ENCODE peak calls at places on chromosomes 12 and 14, in nine cellular contexts. N is WTC11, R is neural progenitor cell, S is heart left ventricle, I is cardiac muscle cell, W is GM12865, E is OCI-LY7, F is uterus, O is lung. J is an unnamed sample.

GRCh38 chr14:62443796-62444195 is 601.5 kb downstream of the KCNH5 start:
- DNase-seq in W (no peak), N (no peak), F (no peak), O (no peak), R (no peak), I (no peak), E (no peak), S (no peak), J (no peak)

GRCh38 chr14:69606816-69607215 is 4.6 kb upstream of the SUSD6 start:
- DNase-seq in W (no peak), E (no peak), R (no peak), F (no peak), S (no peak), I (no peak), O (no peak), N (no peak), J (no peak)

GRCh38 chr14:66701813-66702212 is 193.9 kb downstream of the GPHN start:
- DNase-seq in I (no peak), W (no peak), E (no peak), O (no peak), F (no peak), N (no peak), R (no peak), S (no peak), J (no peak)

GRCh38 chr14:53962954-53963490 is 6.4 kb upstream of the BMP4 start:
- DNase-seq in N (no peak), R (no peak), I (no peak), E (no peak), W (no peak), F (no peak), O (no peak), S (no peak), J (no peak)

GRCh38 chr12:2963154-2963759 is 4.1 kb downstream of the TEAD4 start:
- DNase-seq in R (peak), F (no peak), I (no peak), W (no peak), E (no peak), O (no peak), S (no peak), N (peak), J (no peak)

GRCh38 chr12:12533238-12533829 is 29.3 kb downstream of the DUSP16 start:
- DNase-seq in O (peak), R (no peak), E (no peak), S (peak), N (no peak), I (peak), F (no peak), W (no peak), J (no peak)

GRCh38 chr12:104603545-104603973 is 146.8 kb downstream of the CHST11 start:
- DNase-seq in W (no peak), E (no peak), O (no peak), I (no peak), N (no peak), S (no peak), F (no peak), R (no peak), J (no peak)

GRCh38 chr12:57837779-57838562 is 8.6 kb downstream of the CTDSP2 start:
- DNase-seq in N (peak), S (no peak), I (peak), E (peak), W (peak), O (peak), F (peak), R (peak), J (no peak)

GRCh38 chr12:6769003-6769389 is 2.8 kb downstream of the PTMS start:
- DNase-seq in N (peak), F (peak), W (no peak), E (no peak), I (peak), S (no peak), O (no peak), R (peak), J (no peak)

GRCh38 chr14:60722163-60722835 is 1.9 kb downstream of the SIX4 start:
- DNase-seq in F (peak), I (peak), O (peak), N (peak), S (peak), R (peak), E (peak), W (peak), J (peak)

GRCh38 chr12:1093166-1093751 is 102.2 kb downstream of the ERC1 start:
- DNase-seq in E (peak), O (no peak), W (peak), I (peak), N (no peak), F (no peak), R (peak), S (no peak), J (no peak)

GRCh38 chr12:31965090-31965489 is 5.9 kb downstream of the RESF1 start:
- DNase-seq in I (no peak), N (no peak), O (no peak), S (no peak), R (no peak), E (no peak), W (no peak), F (no peak), J (no peak)

GRCh38 chr14:69692542-69693053 is 74.3 kb upstream of the SRSF5 start:
- DNase-seq in S (no peak), W (no peak), I (no peak), E (no peak), O (no peak), R (no peak), N (no peak), F (no peak), J (no peak)

GRCh38 chr14:64928239-64929002 is 14.1 kb downstream of the GPX2 start:
- DNase-seq in S (no peak), F (no peak), R (no peak), O (no peak), E (peak), W (peak), N (no peak), I (no peak), J (no peak)

GRCh38 chr12:112096667-112097066 is 11.9 kb downstream of the NAA25 start:
- DNase-seq in F (no peak), N (no peak), W (peak), I (no peak), E (no peak), S (no peak), O (no peak), R (no peak), J (no peak)

GRCh38 chr14:95204705-95205104 is 47.4 kb upstream of the DICER1 start:
- DNase-seq in R (no peak), O (no peak), F (no peak), I (no peak), S (no peak), W (no peak), N (no peak), E (no peak), J (no peak)

GRCh38 chr12:110966081-110966760 is 45.8 kb upstream of the MYL2 start:
- DNase-seq in S (no peak), N (no peak), I (no peak), W (no peak), R (no peak), F (no peak), E (no peak), O (no peak), J (peak)

GRCh38 chr14:76096257-76096656 is 55.5 kb upstream of the GPATCH2L start:
- DNase-seq in E (no peak), S (no peak), I (no peak), O (no peak), R (no peak), F (no peak), N (no peak), W (no peak), J (no peak)

GRCh38 chr12:84637926-84638325 is 274.7 kb downstream of the SLC6A15 start:
- DNase-seq in S (no peak), I (no peak), F (no peak), O (no peak), W (no peak), R (no peak), N (no peak), E (no peak), J (no peak)

GRCh38 chr14:33959692-33960151 is 8.8 kb upstream of the EGLN3 start:
- DNase-seq in O (no peak), N (peak), F (no peak), R (peak), E (no peak), W (no peak), I (peak), S (no peak), J (no peak)

GRCh38 chr14:51581017-51581881 is 70.5 kb upstream of the FRMD6 start:
- DNase-seq in E (no peak), I (no peak), R (no peak), S (no peak), N (no peak), W (no peak), F (no peak), O (no peak), J (no peak)

GRCh38 chr12:51852404-51853137 is 4.1 kb upstream of the FIGNL2 start:
- DNase-seq in I (no peak), F (no peak), S (no peak), O (no peak), W (no peak), E (no peak), N (no peak), R (no peak), J (no peak)

GRCh38 chr12:53600490-53601295 is 25.5 kb downstream of the ATF7 start:
- DNase-seq in R (no peak), O (no peak), I (no peak), N (no peak), F (no peak), W (no peak), S (no peak), E (peak), J (no peak)

GRCh38 chr12:53596920-53597363 is 29.2 kb downstream of the ATF7 start:
- DNase-seq in I (peak), O (no peak), R (peak), E (no peak), F (no peak), S (no peak), N (no peak), W (no peak), J (no peak)

GRCh38 chr12:53601296-53601847 is 24.8 kb downstream of the ATF7 start:
- DNase-seq in S (no peak), O (no peak), R (no peak), N (no peak), E (peak), W (no peak), F (no peak), I (no peak), J (no peak)

GRCh38 chr12:53602176-53602942 is 23.8 kb downstream of the ATF7 start:
- DNase-seq in N (no peak), O (no peak), E (no peak), I (no peak), W (no peak), S (no peak), R (no peak), F (no peak), J (no peak)

GRCh38 chr12:53599579-53599978 is 26.6 kb downstream of the ATF7 start:
- DNase-seq in I (no peak), F (no peak), O (no peak), W (no peak), S (no peak), R (no peak), E (no peak), N (no peak), J (no peak)
- TF ChIP-seq CTCF in I (peak), F (no peak), O (no peak), W (no peak), S (no peak), R (no peak), E (peak), N (no peak), J (peak)

GRCh38 chr14:91387135-91387849 is 30.3 kb downstream of the CCDC88C start:
- DNase-seq in E (no peak), S (no peak), F (no peak), O (no peak), R (no peak), W (no peak), N (no peak), I (peak), J (no peak)
- TF ChIP-seq CTCF in E (no peak), S (no peak), F (no peak), O (no peak), R (no peak), W (no peak), N (no peak), I (no peak), J (no peak)

DNA sequence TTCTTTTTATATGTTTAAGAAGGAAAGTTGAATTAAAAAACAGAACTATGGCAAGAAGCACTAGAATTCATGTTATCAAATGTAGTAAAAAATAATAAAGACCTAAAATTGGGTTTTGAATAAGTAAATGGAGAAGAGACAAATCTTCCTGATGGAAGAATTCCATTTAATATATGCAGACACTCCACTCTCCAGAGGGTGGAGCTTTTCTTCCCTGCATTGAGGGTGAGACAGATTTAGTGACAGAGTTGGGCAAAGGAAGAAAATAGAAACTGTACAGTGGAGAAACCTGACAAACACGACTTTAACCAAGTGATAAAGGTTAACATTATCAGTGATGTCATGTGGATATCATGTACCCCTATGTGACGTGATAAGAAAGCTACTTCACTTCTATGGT is 217.6 kb downstream of the PRKD1 start:
- DNase-seq in S (no peak), E (no peak), R (peak), O (no peak), N (no peak), W (no peak), I (peak), F (no peak), J (no peak)
- TF ChIP-seq CTCF in S (peak), E (no peak), R (peak), O (no peak), N (no peak), W (no peak), I (peak), F (no peak), J (peak)

GRCh38 chr12:108060910-108061309 is 68.2 kb upstream of the WSCD2 start:
- DNase-seq in F (no peak), S (no peak), O (no peak), E (no peak), R (no peak), I (no peak), W (peak), N (no peak), J (no peak)

GRCh38 chr12:108065061-108065460 is 64.0 kb upstream of the WSCD2 start:
- DNase-seq in R (no peak), S (no peak), W (no peak), I (no peak), F (no peak), N (no peak), O (no peak), E (no peak), J (no peak)

GRCh38 chr12:108060054-108060453 is 69.0 kb upstream of the WSCD2 start:
- DNase-seq in N (no peak), W (no peak), E (no peak), O (no peak), R (no peak), F (no peak), S (no peak), I (no peak), J (no peak)

GRCh38 chr12:108066583-108067234 is 62.4 kb upstream of the WSCD2 start:
- DNase-seq in O (no peak), F (no peak), N (no peak), E (no peak), I (no peak), W (no peak), R (no peak), S (no peak), J (no peak)

GRCh38 chr12:108063192-108063591 is 65.9 kb upstream of the WSCD2 start:
- DNase-seq in F (no peak), R (peak), O (no peak), N (no peak), E (peak), W (peak), S (no peak), I (peak), J (no peak)
- TF ChIP-seq CTCF in F (no peak), R (peak), O (no peak), N (peak), E (peak), W (peak), S (peak), I (peak), J (peak)

DNA sequence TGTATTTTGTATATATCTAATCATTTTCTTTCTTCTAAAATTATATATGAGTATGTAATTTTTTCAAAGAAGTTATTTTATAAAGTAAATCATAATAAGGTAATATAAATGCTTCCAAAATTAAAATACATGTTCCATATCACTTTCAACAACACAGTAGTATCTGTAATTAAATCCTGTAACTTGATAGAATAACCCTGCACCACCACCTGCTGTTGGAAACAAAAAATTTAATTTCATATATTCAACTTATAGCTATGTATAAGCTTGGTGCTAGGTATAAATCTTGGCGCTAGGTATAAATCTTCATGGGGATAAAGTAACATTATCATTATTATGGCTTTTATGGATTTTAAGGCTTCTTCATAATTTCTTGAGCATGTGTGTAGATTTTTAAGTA is 149.7 kb upstream of the DCN start:
- DNase-seq in I (no peak), O (no peak), E (no peak), N (no peak), F (no peak), W (no peak), S (no peak), R (no peak), J (no peak)
- TF ChIP-seq CTCF in I (no peak), O (no peak), E (no peak), N (no peak), F (peak), W (no peak), S (no peak), R (no peak), J (peak)

GRCh38 chr12:60106207-60106606 is 510.4 kb downstream of the SLC16A7 start:
- DNase-seq in O (no peak), N (no peak), I (no peak), W (no peak), S (no peak), R (no peak), F (no peak), E (no peak), J (no peak)
- TF ChIP-seq CTCF in O (no peak), N (no peak), I (peak), W (no peak), S (no peak), R (peak), F (no peak), E (no peak), J (peak)

GRCh38 chr14:55245657-55246268 is 25.5 kb upstream of the FBXO34 start:
- DNase-seq in N (no peak), F (no peak), I (peak), W (peak), E (peak), S (no peak), O (no peak), R (peak), J (no peak)
- TF ChIP-seq CTCF in N (no peak), F (peak), I (peak), W (peak), E (peak), S (peak), O (peak), R (peak), J (peak)

J was measured in osteocyte.